ENCODE peak calls at places on chromosome 5, in eight cellular contexts. V is left ventricle myocardium inferior; T is left lobe of liver; K is sigmoid colon; U is GM20000; M is uterus; X is COR-L47; F is activated naive CD4-positive, alpha-beta T cell treated with anti-CD3 and anti-CD28 coated beads, Interleukin-2, amount 50 U/mL, for 16 hours. J is an unnamed sample.

GRCh38 chr5:169637856-169638190 is 748 bp downstream of the DOCK2 start:
- DNase-seq in T (no peak), V (peak; percentile 25), K (no peak), F (peak; percentile 69), M (no peak), X (no peak), U (peak; percentile 78), J (no peak)

GRCh38 chr5:136094189-136094912 is 38.3 kb upstream of the SMAD5 start:
- DNase-seq in U (no peak), F (no peak), X (no peak), M (no peak), T (peak; percentile 83), K (no peak), V (no peak), J (no peak)

GRCh38 chr5:101520417-101520816 is 617.3 kb upstream of the ST8SIA4 start:
- DNase-seq in F (no peak), M (no peak), K (no peak), V (no peak), U (no peak), X (no peak), T (no peak), J (no peak)

GRCh38 chr5:60010328-60010727 is 116.8 kb upstream of the PDE4D start:
- DNase-seq in T (no peak), V (no peak), U (no peak), M (no peak), K (no peak), F (no peak), X (no peak), J (no peak)

GRCh38 chr5:178403351-178403750 is 170.7 kb upstream of the PHYKPL start:
- DNase-seq in X (no peak), V (no peak), U (no peak), M (no peak), K (peak; percentile 20), T (peak; percentile 14), F (no peak), J (no peak)

GRCh38 chr5:171629221-171630005 is 156.2 kb upstream of the SMIM23 start:
- DNase-seq in M (no peak), V (no peak), F (no peak), T (no peak), U (peak; percentile 41), K (peak; percentile 41), X (no peak), J (no peak)

GRCh38 chr5:149636861-149637246 is 55.6 kb downstream of the ARHGEF37 start:
- DNase-seq in T (no peak), V (no peak), F (no peak), U (peak; percentile 60), K (peak; percentile 50), M (no peak), X (peak; percentile 80), J (peak; percentile 82)

GRCh38 chr5:151022511-151023018 is 2.2 kb downstream of the GPX3 start:
- DNase-seq in X (no peak), T (no peak), U (no peak), V (no peak), F (no peak), M (no peak), K (no peak), J (no peak)

GRCh38 chr5:169168288-169168687 is 132.7 kb downstream of the SLIT3 start:
- DNase-seq in F (no peak), T (no peak), X (no peak), U (no peak), M (no peak), V (no peak), K (no peak), J (no peak)

GRCh38 chr5:134851307-134851923 is 5.6 kb downstream of the C5orf24 start:
- DNase-seq in T (no peak), U (no peak), F (no peak), K (no peak), M (no peak), X (peak; percentile 16), V (no peak), J (no peak)

GRCh38 chr5:169142264-169142970 is 158.5 kb downstream of the SLIT3 start:
- DNase-seq in X (no peak), F (no peak), U (no peak), V (peak; percentile 60), M (peak; percentile 90), K (peak; percentile 90), T (peak; percentile 59), J (no peak)

GRCh38 chr5:150412319-150413175 is at the start of gene CD74:
- DNase-seq in V (peak; percentile 82), U (peak; percentile 88), K (peak; percentile 89), X (no peak), M (peak; percentile 88), T (peak; percentile 76), F (peak; percentile 91), J (peak; percentile 74)

GRCh38 chr5:162174358-162174757 is 106.8 kb downstream of the GABRG2 start:
- DNase-seq in F (no peak), X (no peak), K (no peak), M (no peak), T (no peak), V (no peak), U (no peak), J (no peak)

GRCh38 chr5:124263680-124264491 is 482.6 kb downstream of the ZNF608 start:
- DNase-seq in M (no peak), T (no peak), U (no peak), V (no peak), X (peak; percentile 89), K (no peak), F (no peak), J (peak; percentile 87)

GRCh38 chr5:78511116-78511906 is 137.3 kb downstream of the LHFPL2 start:
- DNase-seq in K (peak; percentile 75), M (no peak), T (no peak), X (no peak), U (no peak), V (no peak), F (no peak), J (peak; percentile 64)

GRCh38 chr5:149175346-149176113 is 34.2 kb downstream of the ABLIM3 start:
- DNase-seq in T (no peak), F (no peak), V (peak; percentile 82), U (no peak), M (peak; percentile 69), K (no peak), X (no peak), J (no peak)

GRCh38 chr5:15550502-15551115 is 50.6 kb downstream of the FBXL7 start:
- DNase-seq in M (no peak), F (no peak), K (no peak), X (no peak), T (no peak), U (no peak), V (peak; percentile 15), J (no peak)

GRCh38 chr5:170338933-170339779 is 41.6 kb upstream of the LCP2 start:
- DNase-seq in X (no peak), K (peak; percentile 12), T (no peak), U (peak; percentile 81), F (peak; percentile 61), V (no peak), M (no peak), J (no peak)

GRCh38 chr5:167945542-167946384 is 345.7 kb upstream of the WWC1 start:
- DNase-seq in M (no peak), U (no peak), T (no peak), F (no peak), X (no peak), K (no peak), V (peak; percentile 46), J (no peak)

GRCh38 chr5:65778126-65778525 is 56.1 kb downstream of the NLN start:
- DNase-seq in T (no peak), M (no peak), F (no peak), V (no peak), U (no peak), X (no peak), K (no peak), J (no peak)

GRCh38 chr5:17400724-17401508 is 97.1 kb upstream of the TAF11L2 start:
- DNase-seq in T (no peak), U (no peak), V (no peak), K (no peak), F (no peak), X (no peak), M (no peak), J (peak; percentile 53)

GRCh38 chr5:1886634-1887399 is 4.1 kb upstream of the IRX4 start:
- DNase-seq in M (no peak), F (no peak), V (no peak), X (no peak), K (no peak), U (no peak), T (no peak), J (no peak)

GRCh38 chr5:73296772-73297171 is 123.8 kb downstream of the TMEM174 start:
- DNase-seq in V (no peak), T (no peak), F (no peak), X (no peak), U (no peak), M (no peak), K (no peak), J (no peak)

GRCh38 chr5:83589786-83590185 is 118.2 kb downstream of the VCAN start:
- DNase-seq in U (no peak), F (no peak), X (peak; percentile 21), M (no peak), K (no peak), V (no peak), T (no peak), J (no peak)

GRCh38 chr5:111060169-111060568 is 11.3 kb upstream of the TSLP start:
- DNase-seq in F (no peak), K (no peak), M (no peak), T (no peak), V (no peak), X (no peak), U (no peak), J (no peak)

GRCh38 chr5:93635991-93636390 is 53.0 kb downstream of the NR2F1 start:
- DNase-seq in T (no peak), F (no peak), X (no peak), V (no peak), M (no peak), K (no peak), U (no peak), J (no peak)

GRCh38 chr5:126594077-126594476 is 942 bp downstream of the ALDH7A1 start:
- DNase-seq in K (no peak), F (no peak), X (no peak), U (no peak), M (no peak), V (no peak), T (no peak), J (peak; percentile 41)